ENCODE peak calls at places on chromosomes 3 and 15, in four cellular contexts. U is adrenal gland, V is body of pancreas, F is IMR-90. A is an unnamed sample.

GRCh38 chr3:188123170-188123920 is 30.6 kb upstream of the LPP start:
- DNase-seq in F (peak), V (no peak), U (no peak), A (no peak)

GRCh38 chr3:16253601-16254000 is 11.1 kb downstream of the DPH3 start:
- DNase-seq in U (peak), F (no peak), V (peak), A (peak)

GRCh38 chr15:66016199-66016598 is 146.9 kb downstream of the RAB11A start:
- DNase-seq in V (no peak), F (no peak), U (no peak), A (no peak)

GRCh38 chr3:16466822-16467221 is 46.7 kb downstream of the RFTN1 start:
- DNase-seq in U (no peak), F (no peak), V (no peak), A (no peak)

GRCh38 chr3:64717872-64718613 is 30.2 kb upstream of the ADAMTS9 start:
- DNase-seq in V (no peak), F (no peak), U (no peak), A (no peak)

GRCh38 chr3:61650276-61650675 is 88.9 kb downstream of the PTPRG start:
- DNase-seq in V (peak), U (peak), F (peak), A (no peak)

GRCh38 chr3:190336516-190337189 is 14.4 kb upstream of the CLDN1 start:
- DNase-seq in V (no peak), F (no peak), U (peak), A (no peak)

GRCh38 chr3:172065967-172066762 is 26.8 kb downstream of the FNDC3B start:
- DNase-seq in F (peak), V (no peak), U (no peak), A (no peak)

GRCh38 chr3:58116161-58116955 is 94.4 kb downstream of the DNASE1L3 start:
- DNase-seq in F (no peak), U (no peak), V (no peak), A (no peak)

GRCh38 chr3:33790091-33790490 is 8.3 kb upstream of the PDCD6IP start:
- DNase-seq in U (no peak), V (no peak), F (no peak), A (no peak)

DNA sequence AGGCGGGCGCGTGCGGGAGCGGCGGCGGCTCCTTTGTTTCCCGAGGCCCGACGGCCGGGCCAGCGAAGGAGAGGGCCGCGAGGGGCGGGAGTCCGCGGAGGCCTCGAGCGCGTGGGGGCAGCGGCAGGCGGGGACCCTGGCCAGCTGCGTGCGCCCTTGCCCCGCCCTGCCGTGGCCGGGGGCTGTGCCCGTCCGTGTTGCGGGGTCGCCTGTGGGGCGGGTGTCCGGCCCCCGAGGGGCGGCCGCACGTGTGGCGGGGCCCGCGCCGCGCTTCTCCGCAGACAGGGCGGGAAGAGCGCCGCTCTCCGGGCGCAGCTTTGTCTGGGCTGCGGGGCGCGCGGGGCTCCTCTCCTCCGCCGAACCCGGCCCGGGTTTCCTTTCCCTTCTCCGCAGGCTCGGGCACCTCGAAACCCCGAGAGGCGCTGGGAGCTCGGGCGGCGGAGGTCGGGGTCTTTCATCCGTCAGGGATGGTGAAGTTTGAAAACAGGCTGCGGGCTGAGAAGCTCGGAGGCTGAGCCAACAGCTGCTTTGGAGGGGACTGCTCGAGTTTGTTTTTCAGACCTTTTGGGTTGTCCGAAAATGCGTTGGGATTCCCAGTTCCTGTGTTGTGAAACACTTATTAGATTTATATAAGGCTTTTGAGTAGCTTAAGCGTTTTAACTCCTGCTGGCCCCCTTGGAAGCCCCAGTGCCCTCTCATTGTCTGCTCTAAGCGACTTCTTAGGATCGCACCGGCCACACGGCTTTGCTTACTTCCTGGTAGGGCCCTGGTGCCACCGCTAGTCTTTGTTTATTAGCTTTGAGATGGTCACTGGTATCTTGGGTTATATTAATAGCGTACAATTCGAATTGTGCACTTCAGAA is 817 bp downstream of the USP3 start:
- DNase-seq in V (peak), F (peak), U (peak), A (peak)
- TF ChIP-seq POLR2A in V (peak), F (no peak), U (no peak), A (peak)

DNA sequence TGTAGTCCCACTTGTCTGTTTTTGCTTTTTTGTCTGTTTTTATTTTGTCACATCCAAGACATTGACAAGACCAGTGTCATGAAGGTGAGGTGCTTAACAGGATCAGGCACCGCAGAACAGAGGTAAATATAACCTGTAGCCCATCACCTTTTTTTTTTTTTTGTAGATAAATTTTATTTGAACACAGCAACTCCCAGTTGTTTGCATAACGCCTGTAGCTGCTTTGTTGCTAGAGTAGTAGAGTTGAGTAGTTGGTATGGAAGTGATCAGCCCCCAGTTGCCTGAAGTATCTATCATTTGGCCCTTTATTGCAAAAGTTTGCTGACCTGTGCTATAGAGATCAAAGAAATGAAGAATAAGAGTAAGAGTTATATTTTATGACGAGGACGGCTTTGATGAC is 135.0 kb downstream of the TCF12 start:
- DNase-seq in V (no peak), U (no peak), F (no peak), A (no peak)
- H3K27ac ChIP-seq in V (no peak), U (no peak), F (no peak), A (no peak)

GRCh38 chr15:89164712-89165211 is 56.6 kb downstream of the RLBP1 start:
- DNase-seq in U (peak), V (no peak), F (peak), A (no peak)

GRCh38 chr15:89163271-89164055 is 57.9 kb downstream of the RLBP1 start:
- DNase-seq in U (no peak), V (no peak), F (no peak), A (no peak)

GRCh38 chr15:89171136-89172072 is 50.0 kb downstream of the RLBP1 start:
- DNase-seq in F (peak), U (peak), V (peak), A (no peak)

GRCh38 chr15:89165677-89166076 is 55.7 kb downstream of the RLBP1 start:
- DNase-seq in F (peak), V (no peak), U (no peak), A (no peak)

GRCh38 chr15:89167267-89168176 is 53.9 kb downstream of the RLBP1 start:
- DNase-seq in U (peak), F (peak), V (no peak), A (no peak)
- TF ChIP-seq POLR2A in U (no peak), F (no peak), V (no peak), A (no peak)

GRCh38 chr3:14434541-14435151 is 32.2 kb downstream of the SLC6A6 start:
- DNase-seq in U (peak), F (no peak), V (no peak), A (no peak)
- H3K27ac ChIP-seq in U (peak), F (no peak), V (no peak), A (no peak)

DNA sequence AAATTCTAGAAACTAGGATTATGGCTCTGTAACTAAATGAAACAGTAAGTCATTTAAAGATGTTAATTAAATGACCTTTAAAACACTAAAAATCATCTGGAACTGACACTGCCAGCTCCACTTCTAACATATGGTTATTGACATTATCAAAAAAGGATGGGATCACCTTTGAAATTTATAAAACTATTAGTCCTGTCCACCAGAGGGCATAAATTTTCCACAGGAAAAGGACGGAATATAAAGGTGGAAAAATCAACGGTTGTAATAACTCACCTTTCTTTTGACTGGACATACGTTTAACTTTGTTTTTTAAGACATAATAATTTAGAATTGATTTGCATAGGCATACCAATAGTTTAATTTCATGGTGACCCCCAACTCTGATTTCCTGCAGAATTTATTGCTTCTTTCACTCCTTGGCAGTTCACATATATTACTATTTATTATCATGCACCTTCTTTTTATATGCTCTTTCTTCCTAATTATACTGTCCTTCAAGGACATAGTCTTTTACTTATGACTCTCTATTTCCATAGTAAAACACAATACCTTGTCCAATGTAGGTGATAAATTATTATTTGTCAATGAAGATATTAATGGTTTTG is 345.7 kb downstream of the CADM2 start:
- DNase-seq in U (no peak), V (no peak), F (no peak), A (no peak)
- TF ChIP-seq POLR2A in U (no peak), V (no peak), F (no peak), A (no peak)

DNA sequence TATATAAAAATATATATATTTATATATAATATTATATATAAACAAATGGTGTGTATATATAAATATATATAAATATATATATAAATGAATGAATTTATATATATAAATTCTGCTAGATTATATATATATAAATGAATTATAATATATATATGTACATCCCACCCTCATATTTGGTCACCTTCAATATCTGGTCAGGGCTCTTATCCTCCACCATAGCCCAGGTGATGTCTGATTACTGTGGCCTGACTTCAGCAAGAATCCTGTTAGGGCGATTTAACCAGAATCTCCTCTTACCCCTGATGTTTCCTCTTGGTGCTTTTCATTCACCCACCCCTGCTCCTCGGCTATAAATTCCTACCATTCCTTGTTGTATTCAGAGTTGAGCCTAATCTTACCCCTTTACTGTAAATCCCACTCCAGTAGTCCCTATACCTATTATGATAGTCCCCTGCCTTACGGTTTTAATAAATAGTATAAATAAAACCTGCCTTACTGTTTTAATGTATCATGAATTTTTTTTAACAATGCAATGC is 439.6 kb downstream of the PLOD2 start:
- DNase-seq in V (no peak), U (no peak), F (no peak), A (no peak)
- H3K27ac ChIP-seq in V (no peak), U (no peak), F (no peak), A (no peak)